ENCODE peak calls at places on chromosomes 7 and 10, in eight cellular contexts. O is mammary epithelial cell, N is psoas muscle, R is uterus, S is A549, D is fibroblast of pulmonary artery, B is BJ, V is keratinocyte. I is an unnamed sample.

GRCh38 chr10:66390926-66391325 is 534.9 kb upstream of the LRRTM3 start:
- DNase-seq in V (no peak), R (no peak), S (no peak), O (no peak), N (no peak), B (no peak), D (no peak), I (no peak)

GRCh38 chr7:94696981-94697670 is 41.2 kb upstream of the SGCE start:
- DNase-seq in O (peak; percentile 90), B (peak; percentile 68), D (peak; percentile 97), N (peak; percentile 31), S (peak; percentile 74), V (peak; percentile 40), R (peak; percentile 77), I (peak; percentile 77)

GRCh38 chr10:103168436-103168835 is 24.6 kb downstream of the NT5C2 start:
- DNase-seq in N (no peak), V (peak; percentile 35), B (no peak), R (no peak), D (peak; percentile 27), O (peak; percentile 85), S (peak; percentile 75), I (peak; percentile 34)

GRCh38 chr7:143367972-143368371 is 5.5 kb upstream of the FAM131B start:
- DNase-seq in O (peak; percentile 77), V (peak; percentile 55), D (no peak), S (peak; percentile 58), R (no peak), N (no peak), B (no peak), I (no peak)

GRCh38 chr10:98060079-98060478 is 29.7 kb upstream of the CRTAC1 start:
- DNase-seq in D (no peak), S (no peak), O (no peak), R (no peak), V (no peak), N (no peak), B (no peak), I (no peak)

GRCh38 chr10:106997721-106998120 is 166.8 kb downstream of the SORCS1 start:
- DNase-seq in S (no peak), V (no peak), N (no peak), O (no peak), R (no peak), D (no peak), B (no peak), I (no peak)

GRCh38 chr10:100807241-100808050 is 62.1 kb downstream of the PAX2 start:
- DNase-seq in O (no peak), B (no peak), R (no peak), N (no peak), D (no peak), V (no peak), S (no peak), I (no peak)

GRCh38 chr10:93993782-93994668 is at the start of gene PLCE1:
- DNase-seq in O (peak; percentile 5), N (peak; percentile 70), S (peak; percentile 46), D (peak; percentile 26), R (peak; percentile 24), V (no peak), B (no peak), I (no peak)

GRCh38 chr7:37901236-37901827 is 15.3 kb downstream of the SFRP4 start:
- DNase-seq in R (no peak), V (no peak), N (no peak), D (peak; percentile 74), B (no peak), O (peak; percentile 6), S (peak; percentile 83), I (no peak)

GRCh38 chr10:46547881-46548780 is 8.3 kb downstream of the GPRIN2 start:
- DNase-seq in D (no peak), N (peak; percentile 15), B (no peak), S (no peak), V (no peak), R (peak; percentile 15), O (no peak), I (no peak)

GRCh38 chr10:14604181-14605142 is 170.2 kb downstream of the FAM107B start:
- DNase-seq in N (peak; percentile 83), R (peak; percentile 81), V (no peak), D (peak; percentile 74), O (peak; percentile 52), S (peak; percentile 69), B (no peak), I (no peak)

GRCh38 chr10:97851341-97852001 is 1.8 kb downstream of the GOLGA7B start:
- DNase-seq in D (no peak), B (no peak), V (no peak), S (no peak), R (no peak), N (no peak), O (peak; percentile 55), I (no peak)

GRCh38 chr7:122679813-122680212 is 19.1 kb downstream of the RNF133 start:
- DNase-seq in O (no peak), N (no peak), V (no peak), R (no peak), S (no peak), B (no peak), D (no peak), I (no peak)

GRCh38 chr10:85510682-85511081 is 855.9 kb downstream of the GRID1 start:
- DNase-seq in S (no peak), V (no peak), N (no peak), O (no peak), B (no peak), D (no peak), R (no peak), I (no peak)

GRCh38 chr7:151507806-151508205 is 11.9 kb downstream of the RHEB start:
- DNase-seq in O (no peak), D (no peak), S (no peak), V (no peak), R (no peak), B (no peak), N (no peak), I (no peak)

GRCh38 chr7:151504715-151505326 is 14.9 kb downstream of the RHEB start:
- DNase-seq in V (no peak), N (no peak), O (no peak), B (no peak), S (no peak), D (no peak), R (no peak), I (no peak)

GRCh38 chr7:151505836-151506468 is 13.7 kb downstream of the RHEB start:
- DNase-seq in O (no peak), B (no peak), R (no peak), D (no peak), N (no peak), V (no peak), S (no peak), I (no peak)

GRCh38 chr7:151505433-151505832 is 14.3 kb downstream of the RHEB start:
- DNase-seq in N (no peak), R (no peak), B (no peak), O (no peak), S (no peak), V (no peak), D (no peak), I (no peak)

GRCh38 chr7:151506901-151507382 is 12.8 kb downstream of the RHEB start:
- DNase-seq in V (no peak), D (no peak), B (no peak), N (no peak), S (peak; percentile 31), O (peak; percentile 36), R (no peak), I (no peak)
- TF ChIP-seq CTCF in V (peak; percentile 27), D (peak; percentile 13), B (no peak), N (peak; percentile 10), S (no peak), O (no peak), R (no peak), I (no peak)

DNA sequence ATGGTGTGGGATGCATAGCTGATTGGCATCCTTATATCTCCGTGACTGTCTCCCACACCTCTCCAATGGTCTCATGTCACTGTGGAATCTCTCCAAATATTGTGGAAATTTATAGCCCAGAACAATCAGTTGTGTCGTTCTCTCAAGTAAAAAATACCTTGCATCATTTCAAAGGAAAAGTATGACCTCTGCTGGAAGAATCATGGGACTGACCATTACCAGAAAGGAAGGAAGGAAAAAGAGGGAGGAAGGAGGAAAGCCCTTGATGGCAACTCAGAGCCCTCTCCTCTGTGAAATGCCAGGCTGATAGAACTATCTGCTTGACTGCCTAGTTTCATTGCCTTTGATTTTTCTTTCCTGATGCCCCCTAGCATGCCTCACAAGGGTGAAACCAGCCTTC is 76.3 kb downstream of the FOXI2 start:
- DNase-seq in V (no peak), R (no peak), N (no peak), D (no peak), B (no peak), S (no peak), O (no peak), I (no peak)
- TF ChIP-seq CTCF in V (no peak), R (peak; percentile 46), N (no peak), D (no peak), B (no peak), S (peak; percentile 17), O (peak; percentile 19), I (no peak)

DNA sequence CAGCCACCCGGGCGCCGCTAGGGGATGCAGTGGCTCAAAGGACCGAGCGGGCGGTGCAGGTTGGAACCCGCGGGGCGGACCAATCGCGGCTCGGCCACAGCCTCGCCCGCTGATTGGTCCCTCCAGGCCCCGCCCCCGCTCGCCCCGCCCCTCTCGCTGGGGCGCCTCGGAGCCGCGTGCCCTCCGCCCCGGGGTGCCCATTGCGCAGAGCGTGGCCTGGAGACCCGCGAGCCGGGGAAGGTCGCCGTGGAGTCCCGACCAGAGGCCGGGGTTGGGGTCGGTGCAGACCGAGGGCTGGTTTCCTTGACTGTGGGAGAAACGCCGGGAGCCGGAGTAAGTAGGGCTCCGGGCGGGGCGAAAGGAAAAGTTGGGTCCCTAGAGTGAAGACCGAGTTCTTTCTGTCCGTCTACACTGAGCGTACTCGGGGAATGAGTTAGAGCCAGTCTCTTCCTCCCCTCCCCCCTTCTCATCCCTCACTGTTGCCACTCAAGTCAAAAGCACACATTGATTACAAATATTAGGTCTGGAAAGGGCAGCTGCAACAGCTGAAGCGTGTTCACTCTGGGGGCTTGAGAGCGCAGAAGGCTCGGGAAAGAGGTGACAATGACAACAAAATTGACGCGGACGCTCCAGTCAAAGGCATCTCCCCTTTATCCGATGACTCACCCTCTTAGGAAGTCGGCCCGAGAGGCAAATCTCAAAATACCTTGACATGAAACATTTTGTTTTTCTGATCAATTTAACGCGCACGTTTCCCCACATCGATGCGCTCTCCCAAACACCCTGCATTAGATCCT is 844 bp upstream of the GATA3 start:
- DNase-seq in O (peak; percentile 89), R (peak; percentile 35), D (peak; percentile 88), V (no peak), S (peak; percentile 90), B (no peak), N (peak; percentile 79), I (no peak)
- TF ChIP-seq CTCF in O (peak; percentile 71), R (peak; percentile 69), D (peak; percentile 80), V (peak; percentile 83), S (peak; percentile 85), B (peak; percentile 91), N (peak; percentile 61), I (peak; percentile 79)

DNA sequence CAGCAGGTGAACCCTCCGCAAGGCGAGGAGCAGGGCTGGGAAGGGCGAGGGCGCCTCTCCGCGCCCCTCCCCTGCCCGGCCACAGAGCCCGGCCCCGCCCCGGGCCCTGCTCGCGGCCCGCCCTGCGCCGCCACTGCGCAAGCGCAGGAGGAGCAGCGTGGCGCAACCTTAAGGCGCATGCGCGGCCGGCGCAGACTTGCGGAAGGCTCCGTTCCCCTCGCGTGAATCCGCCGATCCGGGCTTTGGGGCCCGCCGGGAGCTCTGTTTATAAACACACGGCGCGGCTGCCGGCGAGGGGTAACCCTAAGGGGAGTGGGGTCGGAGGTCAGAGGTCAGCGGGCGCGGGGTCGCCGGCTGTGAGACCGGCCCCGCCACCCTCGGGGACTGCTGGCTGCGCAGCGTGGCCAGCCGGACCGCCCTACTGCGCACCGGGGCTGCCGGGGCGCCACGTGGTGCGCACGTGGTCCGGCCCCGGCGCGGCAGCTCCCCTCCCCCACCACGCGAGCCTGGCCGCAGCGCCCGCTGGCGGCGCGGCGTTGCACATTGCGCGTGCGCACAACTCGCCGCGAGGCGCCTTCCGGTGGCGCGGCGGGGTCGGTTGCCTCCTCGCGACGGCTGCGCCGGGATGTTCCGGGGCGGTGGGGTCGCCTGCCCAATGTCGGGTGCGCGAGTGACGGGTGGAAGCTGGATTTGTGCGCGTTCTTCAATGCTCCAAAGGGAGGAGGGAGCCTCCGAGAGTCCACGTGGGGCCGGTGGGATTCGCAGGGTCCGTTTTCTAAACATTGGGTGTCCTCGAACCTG is 40.2 kb upstream of the FOXK1 start:
- DNase-seq in V (peak; percentile 76), N (peak; percentile 95), S (peak; percentile 96), D (peak; percentile 96), O (peak; percentile 83), B (no peak), R (peak; percentile 96), I (peak; percentile 36)
- TF ChIP-seq CTCF in V (peak; percentile 90), N (peak; percentile 44), S (peak; percentile 65), D (peak; percentile 9), O (peak; percentile 27), B (peak; percentile 13), R (peak; percentile 81), I (peak; percentile 62)

I was measured in AG04449.